ENCODE peak calls at places on chromosomes 3 and 15, in nine cellular contexts. One of them, this sample, is unnamed.

GRCh38 chr15:93019091-93019490 is 69.9 kb downstream of the RGMA start:
- DNase-seq in colonic mucosa: no peak
- DNase-seq in lower lobe of right lung: no peak
- DNase-seq in cardiac muscle cell: no peak
- DNase-seq in OCI-LY7: no peak
- DNase-seq in AG10803: no peak
- DNase-seq in hepatocyte: no peak
- DNase-seq in psoas muscle: no peak
- DNase-seq in fibroblast of mammary gland: no peak
- DNase-seq in this sample: no peak

GRCh38 chr3:114880078-114880477 is 267.0 kb downstream of the ZBTB20 start:
- DNase-seq in colonic mucosa: no peak
- DNase-seq in lower lobe of right lung: peak
- DNase-seq in cardiac muscle cell: no peak
- DNase-seq in OCI-LY7: no peak
- DNase-seq in AG10803: no peak
- DNase-seq in hepatocyte: no peak
- DNase-seq in psoas muscle: no peak
- DNase-seq in fibroblast of mammary gland: no peak
- DNase-seq in this sample: no peak

GRCh38 chr3:184129012-184129411 is 6.1 kb upstream of the EIF2B5 start:
- DNase-seq in colonic mucosa: peak
- DNase-seq in lower lobe of right lung: peak
- DNase-seq in cardiac muscle cell: peak
- DNase-seq in OCI-LY7: peak
- DNase-seq in AG10803: peak
- DNase-seq in hepatocyte: peak
- DNase-seq in psoas muscle: no peak
- DNase-seq in fibroblast of mammary gland: peak
- DNase-seq in this sample: no peak

GRCh38 chr3:170734043-170734736 is 135.8 kb downstream of the RPL22L1 start:
- DNase-seq in colonic mucosa: no peak
- DNase-seq in lower lobe of right lung: no peak
- DNase-seq in cardiac muscle cell: no peak
- DNase-seq in OCI-LY7: no peak
- DNase-seq in AG10803: no peak
- DNase-seq in hepatocyte: no peak
- DNase-seq in psoas muscle: no peak
- DNase-seq in fibroblast of mammary gland: no peak
- DNase-seq in this sample: no peak

GRCh38 chr3:177410734-177411133 is 213.5 kb upstream of the TBL1XR1 start:
- DNase-seq in colonic mucosa: peak
- DNase-seq in lower lobe of right lung: no peak
- DNase-seq in cardiac muscle cell: no peak
- DNase-seq in OCI-LY7: peak
- DNase-seq in AG10803: no peak
- DNase-seq in hepatocyte: no peak
- DNase-seq in psoas muscle: no peak
- DNase-seq in fibroblast of mammary gland: no peak
- DNase-seq in this sample: no peak

GRCh38 chr3:72839057-72839456 is 9.2 kb downstream of the SHQ1 start:
- DNase-seq in colonic mucosa: no peak
- DNase-seq in lower lobe of right lung: no peak
- DNase-seq in cardiac muscle cell: no peak
- DNase-seq in OCI-LY7: no peak
- DNase-seq in AG10803: no peak
- DNase-seq in hepatocyte: no peak
- DNase-seq in psoas muscle: no peak
- DNase-seq in fibroblast of mammary gland: no peak
- DNase-seq in this sample: no peak

GRCh38 chr15:29530966-29531365 is 261.3 kb upstream of the NSMCE3 start:
- DNase-seq in colonic mucosa: no peak
- DNase-seq in lower lobe of right lung: no peak
- DNase-seq in cardiac muscle cell: no peak
- DNase-seq in OCI-LY7: no peak
- DNase-seq in AG10803: no peak
- DNase-seq in hepatocyte: no peak
- DNase-seq in psoas muscle: no peak
- DNase-seq in fibroblast of mammary gland: no peak
- DNase-seq in this sample: no peak

GRCh38 chr15:27271258-27271657 is 300.3 kb downstream of the GABRG3 start:
- DNase-seq in colonic mucosa: no peak
- DNase-seq in lower lobe of right lung: no peak
- DNase-seq in cardiac muscle cell: no peak
- DNase-seq in OCI-LY7: no peak
- DNase-seq in AG10803: no peak
- DNase-seq in hepatocyte: no peak
- DNase-seq in psoas muscle: no peak
- DNase-seq in fibroblast of mammary gland: no peak
- DNase-seq in this sample: no peak

GRCh38 chr3:190120161-190121060 is at the start of gene P3H2:
- DNase-seq in colonic mucosa: peak
- DNase-seq in lower lobe of right lung: peak
- DNase-seq in cardiac muscle cell: peak
- DNase-seq in OCI-LY7: no peak
- DNase-seq in AG10803: peak
- DNase-seq in hepatocyte: peak
- DNase-seq in psoas muscle: peak
- DNase-seq in fibroblast of mammary gland: peak
- DNase-seq in this sample: no peak

GRCh38 chr3:164883161-164883560 is 195.1 kb downstream of the SI start:
- DNase-seq in colonic mucosa: no peak
- DNase-seq in lower lobe of right lung: no peak
- DNase-seq in cardiac muscle cell: no peak
- DNase-seq in OCI-LY7: no peak
- DNase-seq in AG10803: no peak
- DNase-seq in hepatocyte: no peak
- DNase-seq in psoas muscle: no peak
- DNase-seq in fibroblast of mammary gland: no peak
- DNase-seq in this sample: no peak

GRCh38 chr3:148178508-148178907 is 519.2 kb upstream of the AGTR1 start:
- DNase-seq in colonic mucosa: no peak
- DNase-seq in lower lobe of right lung: no peak
- DNase-seq in cardiac muscle cell: peak
- DNase-seq in OCI-LY7: no peak
- DNase-seq in AG10803: no peak
- DNase-seq in hepatocyte: no peak
- DNase-seq in psoas muscle: no peak
- DNase-seq in fibroblast of mammary gland: no peak
- DNase-seq in this sample: no peak

GRCh38 chr3:122677261-122677660 is 3.4 kb upstream of the PARP14 start:
- DNase-seq in colonic mucosa: no peak
- DNase-seq in lower lobe of right lung: no peak
- DNase-seq in cardiac muscle cell: no peak
- DNase-seq in OCI-LY7: no peak
- DNase-seq in AG10803: no peak
- DNase-seq in hepatocyte: no peak
- DNase-seq in psoas muscle: no peak
- DNase-seq in fibroblast of mammary gland: no peak
- DNase-seq in this sample: no peak

DNA sequence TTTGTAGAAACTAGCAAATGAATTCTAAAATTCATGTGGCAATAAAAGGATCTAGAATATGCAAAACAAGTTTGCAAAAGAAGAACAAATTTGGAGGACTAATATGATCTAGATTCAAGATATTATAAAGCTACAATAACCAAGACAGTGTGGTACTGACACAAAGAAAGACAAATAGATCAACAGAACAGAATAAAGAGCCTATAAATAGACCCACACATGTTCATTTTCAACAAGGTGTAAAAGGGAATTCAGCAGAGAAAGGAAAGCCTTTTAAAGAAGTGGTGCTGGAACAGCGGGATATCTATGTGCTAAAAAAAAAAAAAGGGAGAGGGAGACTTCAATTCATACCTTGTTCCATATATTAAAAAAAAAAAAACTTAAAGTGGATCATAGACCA is 148.9 kb downstream of the WDR76 start:
- DNase-seq in colonic mucosa: no peak
- DNase-seq in lower lobe of right lung: no peak
- DNase-seq in cardiac muscle cell: no peak
- DNase-seq in OCI-LY7: no peak
- DNase-seq in AG10803: no peak
- DNase-seq in hepatocyte: no peak
- DNase-seq in psoas muscle: no peak
- DNase-seq in fibroblast of mammary gland: no peak
- DNase-seq in this sample: no peak
- H3K4me3 ChIP-seq in colonic mucosa: no peak
- H3K4me3 ChIP-seq in lower lobe of right lung: no peak
- H3K4me3 ChIP-seq in cardiac muscle cell: no peak
- H3K4me3 ChIP-seq in OCI-LY7: no peak
- H3K4me3 ChIP-seq in AG10803: no peak
- H3K4me3 ChIP-seq in hepatocyte: no peak
- H3K4me3 ChIP-seq in psoas muscle: no peak
- H3K4me3 ChIP-seq in fibroblast of mammary gland: no peak
- H3K4me3 ChIP-seq in this sample: no peak

DNA sequence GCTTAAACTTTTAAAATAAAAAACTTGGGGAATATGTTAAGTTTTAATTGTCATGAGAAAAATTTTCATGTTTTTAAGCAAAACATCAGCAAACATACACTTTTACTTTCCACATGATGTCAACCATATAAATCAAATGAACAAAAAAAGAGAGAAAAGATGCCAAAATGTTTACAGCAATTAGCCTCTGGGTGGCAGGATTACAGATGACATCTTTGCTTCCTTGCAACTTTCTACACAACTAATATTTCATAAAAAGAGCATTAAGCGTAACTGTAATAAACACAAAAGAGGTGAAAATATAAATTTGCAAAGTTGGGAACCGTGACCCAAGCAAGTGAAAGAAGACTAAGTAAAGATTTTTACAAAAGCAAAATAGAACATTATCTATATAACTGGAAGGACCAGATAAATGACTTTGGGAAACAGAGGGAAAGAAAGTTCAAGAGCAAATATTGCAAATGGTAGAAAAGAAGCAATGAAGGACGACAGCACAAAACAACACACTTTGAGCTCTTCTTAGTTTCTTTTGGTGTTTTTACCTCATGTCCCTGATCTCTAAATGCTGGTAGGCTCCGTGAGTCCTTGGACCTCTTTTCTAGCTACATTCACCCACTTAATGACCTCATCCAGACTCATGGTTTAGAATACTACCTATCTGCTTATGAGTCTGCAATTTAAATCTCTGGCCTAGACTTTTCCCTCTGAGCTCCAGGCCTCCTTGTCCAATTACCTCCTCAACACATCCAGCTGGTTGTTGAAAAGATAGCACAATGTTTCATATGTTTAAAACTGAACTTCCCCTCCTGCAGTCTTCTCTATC is 9.4 kb downstream of the TP53BP1 start:
- DNase-seq in colonic mucosa: no peak
- DNase-seq in lower lobe of right lung: no peak
- DNase-seq in cardiac muscle cell: peak
- DNase-seq in OCI-LY7: peak
- DNase-seq in AG10803: peak
- DNase-seq in hepatocyte: no peak
- DNase-seq in psoas muscle: no peak
- DNase-seq in fibroblast of mammary gland: peak
- DNase-seq in this sample: no peak
- TF ChIP-seq CTCF in colonic mucosa: no peak
- TF ChIP-seq CTCF in lower lobe of right lung: peak
- TF ChIP-seq CTCF in cardiac muscle cell: peak
- TF ChIP-seq CTCF in OCI-LY7: peak
- TF ChIP-seq CTCF in AG10803: peak
- TF ChIP-seq CTCF in hepatocyte: peak
- TF ChIP-seq CTCF in psoas muscle: peak
- TF ChIP-seq CTCF in fibroblast of mammary gland: peak
- TF ChIP-seq CTCF in this sample: peak

GRCh38 chr3:98554580-98554979 is 22.8 kb downstream of the GPR15 start:
- DNase-seq in colonic mucosa: no peak
- DNase-seq in lower lobe of right lung: no peak
- DNase-seq in cardiac muscle cell: no peak
- DNase-seq in OCI-LY7: no peak
- DNase-seq in AG10803: no peak
- DNase-seq in hepatocyte: no peak
- DNase-seq in psoas muscle: no peak
- DNase-seq in fibroblast of mammary gland: no peak
- DNase-seq in this sample: no peak
- H3K4me3 ChIP-seq in colonic mucosa: no peak
- H3K4me3 ChIP-seq in lower lobe of right lung: no peak
- H3K4me3 ChIP-seq in cardiac muscle cell: no peak
- H3K4me3 ChIP-seq in OCI-LY7: no peak
- H3K4me3 ChIP-seq in AG10803: no peak
- H3K4me3 ChIP-seq in hepatocyte: no peak
- H3K4me3 ChIP-seq in psoas muscle: no peak
- H3K4me3 ChIP-seq in fibroblast of mammary gland: no peak
- H3K4me3 ChIP-seq in this sample: no peak

GRCh38 chr3:139135657-139136056 is 91.0 kb upstream of the PRR23C start:
- DNase-seq in colonic mucosa: no peak
- DNase-seq in lower lobe of right lung: no peak
- DNase-seq in cardiac muscle cell: no peak
- DNase-seq in OCI-LY7: no peak
- DNase-seq in AG10803: no peak
- DNase-seq in hepatocyte: no peak
- DNase-seq in psoas muscle: no peak
- DNase-seq in fibroblast of mammary gland: no peak
- DNase-seq in this sample: no peak
- TF ChIP-seq CTCF in colonic mucosa: no peak
- TF ChIP-seq CTCF in lower lobe of right lung: no peak
- TF ChIP-seq CTCF in cardiac muscle cell: no peak
- TF ChIP-seq CTCF in OCI-LY7: no peak
- TF ChIP-seq CTCF in AG10803: no peak
- TF ChIP-seq CTCF in hepatocyte: no peak
- TF ChIP-seq CTCF in psoas muscle: no peak
- TF ChIP-seq CTCF in fibroblast of mammary gland: no peak
- TF ChIP-seq CTCF in this sample: no peak

GRCh38 chr3:172591876-172592771 is 68.9 kb upstream of the TNFSF10 start:
- DNase-seq in colonic mucosa: no peak
- DNase-seq in lower lobe of right lung: no peak
- DNase-seq in cardiac muscle cell: no peak
- DNase-seq in OCI-LY7: no peak
- DNase-seq in AG10803: no peak
- DNase-seq in hepatocyte: no peak
- DNase-seq in psoas muscle: no peak
- DNase-seq in fibroblast of mammary gland: no peak
- DNase-seq in this sample: no peak
- H3K4me3 ChIP-seq in colonic mucosa: no peak
- H3K4me3 ChIP-seq in lower lobe of right lung: no peak
- H3K4me3 ChIP-seq in cardiac muscle cell: no peak
- H3K4me3 ChIP-seq in OCI-LY7: no peak
- H3K4me3 ChIP-seq in AG10803: no peak
- H3K4me3 ChIP-seq in hepatocyte: no peak
- H3K4me3 ChIP-seq in psoas muscle: no peak
- H3K4me3 ChIP-seq in fibroblast of mammary gland: no peak
- H3K4me3 ChIP-seq in this sample: no peak